ENCODE peak calls at places on chromosomes 13 and 19, in ten cellular contexts. W is suprapubic skin, Q is transverse colon, Y is HepG2, E is upper lobe of left lung, I is H1, N is tibial nerve, H is esophagus muscularis mucosa, A is A549, U is ovary. V is an unnamed sample.

GRCh38 chr13:48942131-48942530 is 33.6 kb upstream of the FNDC3A start:
- DNase-seq in E (no peak), Y (no peak), Q (no peak), U (no peak), W (no peak), H (no peak), N (no peak), A (no peak), I (no peak), V (no peak)

GRCh38 chr13:95188128-95188527 is 113.1 kb downstream of the ABCC4 start:
- DNase-seq in U (no peak), A (no peak), W (no peak), Y (no peak), H (no peak), N (no peak), I (no peak), E (no peak), Q (no peak), V (no peak)

GRCh38 chr19:47471733-47472457 is at the start of gene SLC8A2:
- DNase-seq in E (peak), A (peak), U (peak), H (no peak), Q (peak), Y (peak), N (no peak), W (no peak), I (peak), V (peak)

GRCh38 chr19:45905016-45905415 is 2.6 kb upstream of the MYPOP start:
- DNase-seq in W (no peak), A (no peak), Q (no peak), Y (no peak), I (no peak), E (no peak), H (no peak), U (no peak), N (no peak), V (no peak)

GRCh38 chr13:23810842-23811241 is 78.4 kb downstream of the MIPEP start:
- DNase-seq in Y (no peak), H (no peak), U (no peak), I (no peak), E (no peak), A (no peak), N (no peak), W (no peak), Q (no peak), V (no peak)

GRCh38 chr19:35347171-35347929 is at the start of gene FFAR1:
- DNase-seq in A (no peak), E (peak), W (peak), Y (no peak), N (peak), H (peak), U (peak), I (no peak), Q (peak), V (peak)

GRCh38 chr13:39956036-39956435 is 300.6 kb downstream of the COG6 start:
- DNase-seq in Y (no peak), I (no peak), H (no peak), A (no peak), W (no peak), Q (no peak), N (no peak), U (no peak), E (no peak), V (no peak)

GRCh38 chr13:100392709-100393630 is 195.6 kb downstream of the GGACT start:
- DNase-seq in Y (peak), W (peak), H (peak), E (peak), I (peak), Q (peak), U (peak), N (peak), A (peak), V (peak)

GRCh38 chr19:48551437-48552302 is at the start of gene SULT2B1:
- DNase-seq in H (no peak), Q (peak), W (no peak), N (no peak), Y (no peak), U (no peak), A (peak), E (peak), I (no peak), V (peak)

GRCh38 chr13:24032252-24032651 is 128.3 kb upstream of the SPATA13 start:
- DNase-seq in W (no peak), Q (no peak), I (no peak), H (no peak), A (no peak), Y (no peak), U (no peak), E (no peak), N (no peak), V (no peak)

GRCh38 chr13:91247768-91248167 is 99.7 kb upstream of the MIR17HG start:
- DNase-seq in W (no peak), Y (no peak), H (no peak), N (no peak), E (no peak), Q (no peak), U (no peak), I (no peak), A (peak), V (no peak)

GRCh38 chr19:17536957-17537356 is 18.5 kb upstream of the COLGALT1 start:
- DNase-seq in I (no peak), W (no peak), E (no peak), N (no peak), H (no peak), Y (no peak), U (no peak), Q (no peak), A (no peak), V (no peak)

GRCh38 chr13:95956589-95957148 is 96.5 kb downstream of the UGGT2 start:
- DNase-seq in H (no peak), Y (no peak), W (no peak), E (no peak), I (no peak), U (no peak), Q (no peak), A (no peak), N (no peak), V (no peak)

GRCh38 chr13:107461751-107462150 is 753.6 kb downstream of the LIG4 start:
- DNase-seq in Q (no peak), E (no peak), W (no peak), N (no peak), A (no peak), I (no peak), H (no peak), U (no peak), Y (no peak), V (no peak)

GRCh38 chr13:80989241-80989640 is 648.3 kb upstream of the SPRY2 start:
- DNase-seq in Q (no peak), A (no peak), W (no peak), U (no peak), H (no peak), N (no peak), E (no peak), I (no peak), Y (no peak), V (no peak)

DNA sequence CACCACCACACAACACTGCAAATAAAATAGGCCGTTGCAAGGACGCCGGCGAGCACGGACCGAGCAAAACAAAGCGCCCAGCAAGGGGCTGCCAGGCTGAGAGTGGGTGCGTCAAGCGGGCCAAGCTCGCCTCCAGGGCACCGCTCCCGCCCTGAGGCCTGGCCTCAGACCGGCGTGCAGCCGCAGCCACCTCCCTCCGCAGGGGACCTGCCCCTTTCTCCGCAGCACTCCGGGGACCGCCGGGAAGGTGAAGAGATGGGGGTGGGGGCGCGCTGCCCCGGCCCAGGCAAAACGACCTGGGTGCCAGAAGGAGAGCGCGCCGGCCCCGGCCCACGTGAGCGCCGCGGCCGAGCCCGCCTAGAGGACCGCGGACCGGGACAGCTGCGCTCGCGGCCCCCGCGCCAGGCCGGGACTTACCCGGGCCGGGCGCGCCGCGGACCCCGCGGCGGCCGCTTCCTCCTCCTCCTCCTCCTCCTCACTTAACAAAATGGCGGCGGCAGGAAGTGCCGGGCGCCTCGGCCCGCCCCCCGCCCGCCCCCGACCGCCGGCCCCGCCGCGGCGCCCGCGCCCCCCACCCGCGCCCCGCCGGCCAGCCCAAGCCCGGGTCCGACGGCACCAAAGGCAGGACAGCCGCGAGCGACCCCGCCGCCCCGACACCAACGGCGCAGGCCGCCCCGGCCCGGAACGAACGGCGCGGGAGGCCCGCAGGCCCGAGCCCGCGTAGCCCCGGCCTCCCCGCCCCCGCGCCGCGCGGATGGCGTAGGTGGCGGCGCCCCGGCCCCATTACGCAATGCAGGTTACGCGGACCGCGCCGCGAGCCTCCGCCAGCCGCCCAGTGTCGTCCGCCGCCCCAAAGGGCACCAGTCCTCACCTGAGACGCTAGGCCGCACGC is 674 bp downstream of the BRD4 start:
- DNase-seq in Y (no peak), N (peak), I (no peak), Q (peak), A (peak), W (no peak), H (no peak), E (peak), U (peak), V (peak)
- TF ChIP-seq POLR2A in Y (peak), N (peak), I (peak), Q (no peak), A (no peak), W (no peak), H (no peak), E (no peak), U (no peak), V (no peak)

GRCh38 chr13:45218689-45219088 is 17.8 kb upstream of the KCTD4 start:
- DNase-seq in H (no peak), I (no peak), U (no peak), A (no peak), W (no peak), N (no peak), E (no peak), Q (no peak), Y (no peak), V (no peak)
- H3K4me3 ChIP-seq in H (no peak), I (no peak), U (no peak), A (no peak), W (no peak), N (no peak), E (no peak), Q (no peak), Y (no peak), V (no peak)

GRCh38 chr13:90246946-90247345 is 1100.5 kb upstream of the MIR17HG start:
- DNase-seq in I (no peak), Y (no peak), E (no peak), N (no peak), W (no peak), H (no peak), A (no peak), Q (no peak), U (no peak), V (no peak)
- TF ChIP-seq EP300 in I (no peak), Y (no peak), E (no peak), N (no peak), W (no peak), H (no peak), A (no peak), Q (no peak), U (no peak), V (no peak)

DNA sequence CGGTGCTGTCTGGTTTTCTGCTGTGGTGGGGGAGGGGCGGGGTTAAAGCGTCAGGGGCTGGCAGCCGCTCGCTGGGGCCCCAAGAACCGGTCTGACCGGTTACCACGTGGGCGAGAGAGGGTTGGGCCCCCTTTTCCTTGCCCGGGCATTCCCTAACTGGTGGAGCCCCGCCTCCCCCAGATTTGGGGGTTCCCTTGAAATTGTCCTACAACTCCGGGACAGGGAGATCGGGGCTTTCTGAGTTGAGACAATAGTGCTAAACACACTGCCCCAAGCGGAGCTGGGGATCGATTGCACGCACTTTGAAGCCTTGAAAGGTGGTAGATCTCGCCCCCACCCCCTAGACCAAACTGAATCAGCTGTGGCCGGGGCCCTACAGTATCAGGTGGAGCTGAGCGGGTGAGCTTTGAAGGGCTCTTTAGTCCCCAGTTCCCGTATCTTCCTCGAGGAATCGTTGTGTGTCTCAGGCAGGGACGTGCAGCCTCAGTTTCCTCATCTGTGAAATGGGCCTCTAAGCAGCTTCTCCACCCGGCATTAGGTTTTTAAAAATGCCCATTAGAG is 4.8 kb downstream of the IER2 start:
- DNase-seq in E (peak), H (peak), N (peak), A (no peak), I (no peak), W (peak), U (peak), Q (peak), Y (peak), V (peak)
- TF ChIP-seq POLR2A in E (no peak), H (no peak), N (no peak), A (no peak), I (peak), W (peak), U (no peak), Q (peak), Y (peak), V (no peak)

DNA sequence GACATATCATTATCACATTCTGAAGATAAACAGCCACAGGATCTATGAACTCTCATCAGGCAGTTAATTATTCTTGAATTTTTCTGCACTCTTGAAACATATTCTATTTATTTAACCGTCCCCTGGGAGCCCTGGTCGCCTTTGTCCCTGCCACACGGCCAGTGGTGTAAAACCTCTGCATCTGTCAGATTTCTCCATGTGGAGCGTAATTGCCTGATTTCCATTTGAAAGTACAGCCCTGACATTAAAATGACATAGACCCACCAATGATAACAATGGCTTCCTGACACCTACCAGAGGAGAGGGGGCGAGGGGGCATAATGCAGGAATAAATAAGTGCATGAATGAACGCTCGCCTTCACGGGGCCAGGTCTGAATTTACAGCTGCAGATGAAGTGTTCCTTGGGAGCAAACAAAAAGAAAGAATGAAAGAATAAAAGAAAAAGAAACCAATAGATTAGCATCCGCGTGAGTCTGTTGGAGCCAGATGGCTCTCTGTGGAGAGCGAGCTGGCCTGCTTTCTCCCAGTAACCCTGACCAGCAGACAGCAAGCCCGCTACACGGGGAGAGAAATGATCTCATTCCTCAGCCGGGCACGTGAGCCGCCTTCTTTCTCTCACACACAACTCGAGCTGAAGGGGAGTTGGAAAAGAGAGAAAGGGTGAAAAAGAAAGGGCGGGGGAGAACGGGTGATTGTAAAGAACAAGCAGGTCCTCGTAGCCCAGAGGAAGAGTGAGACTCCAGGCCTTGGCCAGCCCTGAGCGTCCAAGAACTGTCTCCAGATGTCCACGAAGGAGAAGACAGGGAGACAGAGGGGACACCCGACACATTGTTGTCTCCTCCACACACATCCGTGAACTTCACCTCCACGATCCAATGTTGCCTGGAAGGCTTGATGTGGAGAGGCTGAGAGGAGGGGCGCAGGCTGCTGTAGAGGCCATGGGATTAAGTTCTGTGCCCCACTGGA is 81.2 kb downstream of the RNASEH2B start:
- DNase-seq in N (peak), Y (no peak), I (no peak), A (no peak), W (no peak), Q (peak), E (no peak), U (peak), H (no peak), V (no peak)
- H3K4me3 ChIP-seq in N (no peak), Y (no peak), I (no peak), A (no peak), W (no peak), Q (no peak), E (no peak), U (no peak), H (peak), V (no peak)

GRCh38 chr19:38251564-38252051 is 4.6 kb downstream of the PPP1R14A start:
- DNase-seq in H (no peak), U (peak), E (no peak), Q (no peak), A (no peak), W (no peak), Y (no peak), N (peak), I (no peak), V (no peak)
- TF ChIP-seq EP300 in H (no peak), U (no peak), E (no peak), Q (no peak), A (no peak), W (no peak), Y (no peak), N (no peak), I (no peak), V (peak)

GRCh38 chr19:7852851-7853759 is 21.1 kb downstream of the PRR36 start:
- DNase-seq in I (no peak), Y (peak), A (peak), N (peak), U (peak), W (no peak), H (no peak), Q (peak), E (peak), V (peak)
- TF ChIP-seq POLR2A in I (no peak), Y (no peak), A (no peak), N (no peak), U (no peak), W (no peak), H (no peak), Q (no peak), E (no peak), V (no peak)

GRCh38 chr19:3526507-3527244 is 12.3 kb upstream of the TEKTIP1 start:
- DNase-seq in N (no peak), W (no peak), Y (no peak), U (no peak), E (no peak), I (no peak), Q (no peak), A (no peak), H (no peak), V (no peak)

GRCh38 chr19:3530389-3530788 is 8.6 kb upstream of the TEKTIP1 start:
- DNase-seq in I (no peak), H (no peak), N (no peak), A (no peak), U (no peak), Q (no peak), Y (no peak), E (no peak), W (no peak), V (no peak)

GRCh38 chr19:3528080-3528479 is 10.9 kb upstream of the TEKTIP1 start:
- DNase-seq in Y (no peak), I (no peak), H (no peak), E (no peak), A (no peak), Q (no peak), W (no peak), N (no peak), U (no peak), V (no peak)

GRCh38 chr19:3527250-3527910 is 11.6 kb upstream of the TEKTIP1 start:
- DNase-seq in U (no peak), E (no peak), N (no peak), H (no peak), A (no peak), Y (no peak), W (no peak), Q (no peak), I (no peak), V (no peak)

DNA sequence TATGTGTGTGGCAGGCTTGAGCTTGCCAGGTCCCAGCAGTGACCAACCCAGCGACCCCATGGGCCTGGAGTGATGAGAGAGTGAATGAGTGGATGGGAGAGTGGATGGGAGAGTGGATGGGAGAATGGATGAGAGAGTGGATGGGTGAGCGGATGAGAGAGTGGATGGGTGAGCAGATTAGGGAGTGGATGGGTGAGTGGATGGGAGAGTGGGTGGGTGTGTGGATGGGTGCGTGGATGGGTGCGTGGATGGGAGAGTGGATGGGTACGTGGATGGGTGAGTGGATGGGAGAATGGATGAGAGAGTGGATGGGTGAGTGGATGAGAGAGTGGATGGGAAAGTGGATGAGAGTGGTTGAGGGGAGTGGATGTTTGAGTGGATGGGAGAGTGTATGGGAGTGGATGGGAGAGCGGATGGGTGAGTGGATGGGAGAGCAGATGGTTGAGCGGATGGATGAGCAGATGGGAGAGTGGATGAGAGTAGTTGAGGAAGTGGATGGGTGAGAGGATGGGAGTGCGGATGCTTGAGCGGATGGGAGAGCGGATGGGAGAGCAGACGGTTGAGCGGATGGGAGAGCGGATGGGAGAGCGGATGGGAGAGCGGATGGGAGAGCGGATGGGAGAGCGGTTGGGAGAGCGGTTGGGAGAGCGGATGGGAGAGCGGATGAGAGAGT is 10.3 kb upstream of the TEKTIP1 start:
- DNase-seq in A (no peak), E (no peak), Q (no peak), Y (no peak), W (no peak), H (no peak), N (no peak), I (no peak), U (no peak), V (no peak)
- H3K4me3 ChIP-seq in A (no peak), E (no peak), Q (no peak), Y (no peak), W (no peak), H (no peak), N (no peak), I (no peak), U (no peak), V (no peak)

V was measured in stomach.